ENCODE peak calls at places on chromosomes 7 and 10, in five cellular contexts. I is AG10803; D is NCI-H2029; H is stimulated activated CD8-positive, alpha-beta memory T cell treated with anti-CD3 and anti-CD28 coated beads, Interleukin-12 subunit alpha, Interleukin-12 subunit beta, amount 100 ng/mL, for 1 hour; L is cardiac muscle cell. U is an unnamed sample.

GRCh38 chr7:117971581-117972244 is 98.5 kb upstream of the CTTNBP2 start:
- DNase-seq in I (no peak), D (no peak), H (no peak), L (no peak), U (no peak)

GRCh38 chr7:150993511-150993910 is 2.7 kb downstream of the NOS3 start:
- DNase-seq in I (no peak), D (no peak), H (no peak), L (no peak), U (no peak)

GRCh38 chr7:51346136-51346535 is 29.5 kb upstream of the COBL start:
- DNase-seq in I (no peak), D (peak), H (no peak), L (no peak), U (no peak)

GRCh38 chr10:11547111-11547625 is 64.3 kb downstream of the USP6NL start:
- DNase-seq in I (peak), D (no peak), H (no peak), L (no peak), U (no peak)

GRCh38 chr7:155557778-155558177 is 11.4 kb upstream of the CNPY1 start:
- DNase-seq in I (no peak), D (no peak), H (no peak), L (no peak), U (no peak)

GRCh38 chr10:10605551-10606081 is 412.1 kb upstream of the CELF2 start:
- DNase-seq in I (peak), D (no peak), H (no peak), L (no peak), U (no peak)

GRCh38 chr7:7181519-7182155 is 707 bp upstream of the C1GALT1 start:
- DNase-seq in I (peak), D (peak), H (peak), L (peak), U (peak)

GRCh38 chr7:144403649-144404061 is at the start of gene NOBOX:
- DNase-seq in I (no peak), D (no peak), H (no peak), L (no peak), U (no peak)

GRCh38 chr7:47973739-47974138 is 5.7 kb downstream of the HUS1 start:
- DNase-seq in I (no peak), D (no peak), H (no peak), L (no peak), U (no peak)

GRCh38 chr10:52639652-52640051 is 132.9 kb downstream of the MBL2 start:
- DNase-seq in I (peak), D (no peak), H (no peak), L (no peak), U (no peak)